ENCODE peak calls at places on chromosomes 5 and 9, in six cellular contexts. D is tibial artery, G is right atrium auricular region, K is heart right ventricle, H is esophagus squamous epithelium, A is H9. T is an unnamed sample.

GRCh38 chr5:67790390-67790789 is 425.2 kb upstream of the PIK3R1 start:
- DNase-seq in G (no peak), A (no peak), H (no peak), D (no peak), K (no peak), T (no peak)

GRCh38 chr5:118722165-118723020 is 266.0 kb downstream of the DTWD2 start:
- DNase-seq in H (no peak), G (no peak), K (no peak), D (no peak), A (no peak), T (no peak)

GRCh38 chr5:166493042-166493441 is 1798.4 kb upstream of the WWC1 start:
- DNase-seq in A (no peak), D (no peak), H (no peak), K (no peak), G (no peak), T (no peak)

GRCh38 chr9:74499111-74499601 is 2.0 kb downstream of the RORB start:
- DNase-seq in H (no peak), A (peak), D (no peak), G (no peak), K (peak), T (no peak)

GRCh38 chr5:37882636-37883035 is 42.8 kb upstream of the GDNF start:
- DNase-seq in D (no peak), G (no peak), K (no peak), A (no peak), H (no peak), T (no peak)

GRCh38 chr9:131657890-131658752 is 81.8 kb downstream of the RAPGEF1 start:
- DNase-seq in A (no peak), K (no peak), H (no peak), D (peak), G (no peak), T (peak)

GRCh38 chr9:69469136-69469535 is 144.1 kb downstream of the ENTREP1 start:
- DNase-seq in H (no peak), D (no peak), A (no peak), K (no peak), G (no peak), T (no peak)

GRCh38 chr5:151270599-151270998 is 17.6 kb downstream of the GM2A start:
- DNase-seq in K (no peak), A (no peak), D (no peak), H (no peak), G (no peak), T (peak)

GRCh38 chr9:130793589-130793988 is 41.5 kb upstream of the ABL1 start:
- DNase-seq in A (no peak), H (no peak), G (no peak), K (no peak), D (no peak), T (no peak)

GRCh38 chr5:74434124-74434899 is 206.2 kb downstream of the ENC1 start:
- DNase-seq in K (no peak), A (no peak), D (peak), H (no peak), G (no peak), T (no peak)

GRCh38 chr5:107916731-107917725 is 246.3 kb upstream of the EFNA5 start:
- DNase-seq in G (no peak), D (no peak), H (no peak), K (no peak), A (no peak), T (no peak)

GRCh38 chr5:173065155-173065554 is 9.0 kb downstream of the CREBRF start:
- DNase-seq in K (no peak), D (no peak), G (no peak), A (no peak), H (no peak), T (no peak)

GRCh38 chr5:16975950-16976624 is 40.0 kb upstream of the MYO10 start:
- DNase-seq in G (no peak), D (no peak), H (no peak), K (no peak), A (no peak), T (no peak)

GRCh38 chr9:21311888-21312287 is 6.8 kb upstream of the IFNA5 start:
- DNase-seq in A (no peak), K (no peak), H (no peak), G (no peak), D (no peak), T (no peak)

GRCh38 chr5:37174928-37175327 is 74.2 kb downstream of the CPLANE1 start:
- DNase-seq in D (no peak), H (no peak), K (no peak), A (peak), G (no peak), T (no peak)

GRCh38 chr9:99162759-99163364 is 57.9 kb downstream of the TGFBR1 start:
- DNase-seq in D (no peak), H (no peak), K (no peak), G (no peak), A (no peak), T (peak)

GRCh38 chr9:128684325-128685021 is 4.5 kb upstream of the SET start:
- DNase-seq in A (peak), K (peak), D (peak), G (peak), H (peak), T (peak)

GRCh38 chr9:72947987-72948465 is 4.8 kb downstream of the ALDH1A1 start:
- DNase-seq in K (no peak), D (no peak), H (no peak), A (no peak), G (no peak), T (no peak)

GRCh38 chr5:135741040-135741439 is 93.4 kb upstream of the SLC25A48 start:
- DNase-seq in K (no peak), G (no peak), H (no peak), A (peak), D (no peak), T (no peak)

GRCh38 chr9:79013715-79014610 is 557.8 kb upstream of the TLE4 start:
- DNase-seq in K (no peak), G (no peak), H (no peak), A (no peak), D (no peak), T (peak)

GRCh38 chr5:73444499-73445432 is 3.8 kb downstream of the FOXD1 start:
- DNase-seq in G (no peak), H (no peak), A (peak), K (no peak), D (no peak), T (no peak)

GRCh38 chr5:68534131-68534940 is 318.8 kb downstream of the PIK3R1 start:
- DNase-seq in H (no peak), A (no peak), K (peak), D (no peak), G (no peak), T (no peak)

GRCh38 chr9:69136781-69137180 is 37.3 kb upstream of the TJP2 start:
- DNase-seq in G (no peak), K (no peak), A (peak), H (no peak), D (no peak), T (no peak)

GRCh38 chr5:179304466-179304865 is 40.8 kb downstream of the ADAMTS2 start:
- DNase-seq in D (no peak), H (no peak), G (no peak), K (no peak), A (no peak), T (no peak)

GRCh38 chr5:13987843-13988464 is 43.5 kb upstream of the DNAH5 start:
- DNase-seq in A (peak), G (peak), K (no peak), H (no peak), D (peak), T (no peak)

GRCh38 chr5:43195670-43196265 is 3.7 kb downstream of the NIM1K start:
- DNase-seq in G (no peak), K (no peak), A (no peak), H (no peak), D (no peak), T (no peak)

GRCh38 chr5:21646469-21646868 is 1206.7 kb downstream of the CDH12 start:
- DNase-seq in A (no peak), H (no peak), K (no peak), G (no peak), D (no peak), T (peak)

GRCh38 chr9:2241875-2242741 is 227.0 kb downstream of the SMARCA2 start:
- DNase-seq in G (peak), D (peak), K (peak), H (peak), A (peak), T (peak)

GRCh38 chr5:9046756-9047481 is 499.0 kb downstream of the SEMA5A start:
- DNase-seq in H (no peak), G (no peak), A (no peak), K (no peak), D (no peak), T (peak)

GRCh38 chr5:170861855-170862766 is at the start of gene RANBP17:
- DNase-seq in D (no peak), A (peak), H (no peak), K (peak), G (no peak), T (peak)

GRCh38 chr9:76980566-76980965 is 38.9 kb upstream of the FOXB2 start:
- DNase-seq in H (no peak), G (no peak), D (no peak), A (no peak), K (no peak), T (peak)

GRCh38 chr9:36101916-36102741 is 34.4 kb upstream of the GLIPR2 start:
- DNase-seq in D (peak), G (peak), A (no peak), H (no peak), K (no peak), T (peak)

GRCh38 chr5:57037355-57037754 is 85.4 kb upstream of the MIER3 start:
- DNase-seq in H (no peak), D (no peak), G (no peak), K (no peak), A (peak), T (no peak)

GRCh38 chr9:88218721-88219120 is 80.4 kb upstream of the SPATA31C2 start:
- DNase-seq in D (no peak), G (no peak), H (no peak), A (no peak), K (no peak), T (peak)

GRCh38 chr5:58208674-58209073 is 251.2 kb downstream of the PLK2 start:
- DNase-seq in A (no peak), G (no peak), D (no peak), H (no peak), K (no peak), T (no peak)

GRCh38 chr9:114900937-114901802 is 29.2 kb downstream of the TNFSF8 start:
- DNase-seq in G (no peak), K (no peak), D (no peak), H (no peak), A (no peak), T (no peak)

GRCh38 chr5:77944757-77945340 is 168.7 kb upstream of the TBCA start:
- DNase-seq in D (no peak), A (no peak), G (no peak), H (no peak), K (no peak), T (no peak)

GRCh38 chr5:10655686-10656075 is 91.8 kb downstream of the ANKRD33B start:
- DNase-seq in A (peak), H (no peak), D (no peak), K (no peak), G (no peak), T (no peak)

GRCh38 chr5:106854941-106855340 is 815.8 kb downstream of the EFNA5 start:
- DNase-seq in H (no peak), D (no peak), G (no peak), K (no peak), A (peak), T (no peak)

GRCh38 chr5:163757344-163757743 is 251.9 kb downstream of the MAT2B start:
- DNase-seq in D (no peak), H (no peak), K (no peak), A (no peak), G (no peak), T (no peak)

GRCh38 chr9:136687721-136688223 is 515 bp upstream of the AGPAT2 start:
- DNase-seq in H (no peak), K (no peak), G (no peak), A (no peak), D (no peak), T (no peak)
- TF ChIP-seq CTCF in H (no peak), K (no peak), G (no peak), A (no peak), D (no peak), T (no peak)

GRCh38 chr5:149940941-149941644 is 3.5 kb downstream of the PDE6A start:
- DNase-seq in H (no peak), A (no peak), K (no peak), D (no peak), G (no peak), T (no peak)

GRCh38 chr5:149941795-149942194 is 2.8 kb downstream of the PDE6A start:
- DNase-seq in A (no peak), H (no peak), D (no peak), G (no peak), K (no peak), T (no peak)

GRCh38 chr5:149942199-149942598 is 2.4 kb downstream of the PDE6A start:
- DNase-seq in D (no peak), K (no peak), A (no peak), H (no peak), G (no peak), T (no peak)

GRCh38 chr5:149946118-149946517 is 1.5 kb upstream of the PDE6A start:
- DNase-seq in K (no peak), A (no peak), H (no peak), D (no peak), G (no peak), T (no peak)

DNA sequence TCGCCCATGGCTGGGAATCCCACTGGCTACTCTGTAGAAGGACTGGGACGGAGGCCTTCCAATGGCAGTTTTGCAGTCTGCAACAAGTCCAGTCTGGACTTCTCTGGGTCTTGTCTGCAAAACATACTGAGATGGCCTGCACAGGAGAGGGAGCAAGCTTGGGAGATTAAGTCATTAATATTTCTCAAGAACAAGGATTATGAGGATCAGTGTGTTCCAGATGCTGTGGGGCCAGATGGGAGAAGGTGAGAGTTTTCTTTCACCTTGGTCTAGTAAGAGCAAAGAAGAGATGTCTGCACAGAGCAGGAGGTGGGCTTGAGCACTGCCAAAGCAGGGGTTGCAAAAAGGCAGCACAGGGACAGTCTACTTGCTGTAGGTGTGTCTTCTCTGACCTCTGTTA is at the start of gene PDE6A:
- DNase-seq in G (no peak), D (no peak), A (no peak), K (no peak), H (no peak), T (no peak)
- H3K27ac ChIP-seq in G (no peak), D (no peak), A (no peak), K (no peak), H (no peak), T (no peak)

DNA sequence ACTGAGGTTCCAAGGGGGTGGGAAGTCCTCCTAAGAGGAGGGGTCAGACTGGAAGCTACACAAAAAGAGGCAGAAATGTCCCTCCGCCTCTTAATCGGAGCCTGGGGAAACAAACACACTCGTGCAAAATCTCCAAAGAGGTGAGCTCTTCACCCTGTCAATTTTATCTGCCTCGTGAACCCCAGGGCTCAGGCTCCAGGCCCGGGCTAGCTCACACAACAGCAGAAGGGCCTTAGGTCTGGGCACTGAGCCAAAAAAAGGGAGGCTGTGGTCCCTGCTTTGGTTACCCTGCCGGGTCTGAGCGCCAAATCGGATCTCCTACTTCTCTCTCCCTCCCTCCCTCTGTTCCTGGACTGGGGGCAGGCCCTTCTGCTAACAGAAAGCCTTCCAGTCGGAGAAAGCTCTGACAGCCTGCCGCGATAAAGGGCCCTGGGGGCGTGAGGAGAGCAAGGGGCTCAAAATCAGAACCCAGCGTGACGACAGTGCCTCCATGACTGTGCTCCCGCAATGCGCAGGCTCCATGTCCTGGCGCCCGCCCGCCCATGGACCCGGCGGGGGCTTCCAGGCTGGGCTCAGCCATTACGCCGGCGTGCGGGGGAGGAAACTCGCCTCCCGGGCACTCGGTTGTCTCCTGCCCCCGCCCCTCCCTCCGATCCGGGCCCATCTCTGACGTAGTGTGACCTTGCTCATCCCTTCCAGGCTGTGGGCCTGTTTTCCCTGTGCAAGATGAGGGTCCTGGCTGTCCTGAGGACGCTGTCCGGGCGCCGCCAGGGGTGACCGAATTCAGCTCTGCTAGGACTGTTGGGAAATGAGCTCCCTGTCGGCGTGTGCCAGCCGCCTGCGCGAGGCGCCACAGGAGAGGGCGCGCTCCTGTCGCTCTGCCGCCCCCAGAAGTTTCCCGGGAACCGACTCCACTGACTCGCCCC is 865 bp upstream of the SLC22A4 start:
- DNase-seq in G (peak), D (peak), H (no peak), A (peak), K (peak), T (peak)
- TF ChIP-seq CTCF in G (no peak), D (peak), H (peak), A (peak), K (no peak), T (peak)

GRCh38 chr9:92638621-92639101 is 31.3 kb downstream of the IPPK start:
- DNase-seq in G (peak), D (no peak), K (no peak), H (no peak), A (no peak), T (no peak)

GRCh38 chr9:92637886-92638620 is 31.9 kb downstream of the IPPK start:
- DNase-seq in G (peak), A (peak), H (no peak), D (no peak), K (no peak), T (no peak)

GRCh38 chr9:92635760-92636159 is 34.2 kb downstream of the IPPK start:
- DNase-seq in A (peak), H (no peak), G (peak), K (no peak), D (no peak), T (no peak)

GRCh38 chr9:92636627-92637026 is 33.3 kb downstream of the IPPK start:
- DNase-seq in D (no peak), A (peak), H (no peak), G (peak), K (no peak), T (no peak)

DNA sequence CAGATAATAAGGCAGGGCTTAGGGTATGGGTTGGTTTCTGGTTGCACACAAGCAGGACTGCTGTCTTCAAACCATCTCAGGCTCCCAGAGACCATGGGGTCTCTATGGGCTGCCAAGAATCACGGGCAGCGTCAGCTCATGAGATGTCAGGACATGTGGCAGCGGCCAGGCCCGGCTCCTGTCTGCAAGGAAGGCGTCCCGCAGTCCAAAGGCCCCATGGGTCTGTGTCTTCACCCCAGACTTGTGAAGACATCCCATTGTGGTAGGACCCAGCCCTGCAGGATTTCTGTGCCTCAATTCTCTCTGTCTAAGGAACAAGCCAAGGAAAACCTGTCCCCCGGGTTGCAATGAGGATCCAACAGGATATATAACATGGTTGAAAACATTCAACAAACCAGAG is 32.6 kb downstream of the IPPK start:
- DNase-seq in A (peak), D (no peak), K (no peak), G (peak), H (no peak), T (no peak)
- H3K27ac ChIP-seq in A (no peak), D (no peak), K (no peak), G (no peak), H (no peak), T (no peak)

DNA sequence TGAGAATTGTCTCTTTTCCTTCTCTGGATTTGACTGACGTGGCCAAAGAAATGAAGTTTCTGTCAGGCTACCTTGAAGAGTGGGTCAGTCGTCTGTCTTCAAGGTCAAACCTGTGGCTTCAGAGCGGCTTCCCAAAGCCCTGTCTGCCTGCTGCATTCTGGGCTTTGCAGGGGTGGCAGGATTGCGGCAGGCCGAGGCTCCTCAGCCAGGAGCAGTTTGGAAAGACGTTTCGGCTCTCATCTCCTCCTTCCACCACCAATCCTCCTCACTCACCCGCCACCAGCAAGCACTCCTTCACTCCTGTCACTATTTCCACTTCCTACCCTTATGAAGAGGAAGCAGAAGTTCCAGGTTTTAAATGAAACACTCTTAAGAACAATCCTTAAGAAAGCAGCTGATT is 351.7 kb downstream of the ZNF608 start:
- DNase-seq in D (no peak), H (no peak), G (no peak), A (no peak), K (no peak), T (no peak)
- TF ChIP-seq CTCF in D (no peak), H (no peak), G (no peak), A (no peak), K (no peak), T (no peak)